ENCODE peak calls at places on chromosomes 16 and 17, in four cellular contexts. J is CD4-positive, alpha-beta memory T cell; S is psoas muscle; V is lower lobe of right lung. G is an unnamed sample.

GRCh38 chr17:75850928-75851692 is 4.0 kb downstream of the WBP2 start:
- DNase-seq in J (no peak), S (peak; percentile 80), V (no peak), G (peak; percentile 18)

GRCh38 chr17:5973410-5973809 is 96.8 kb upstream of the WSCD1 start:
- DNase-seq in J (no peak), S (no peak), V (no peak), G (no peak)

GRCh38 chr17:46023783-46024388 is 24.8 kb downstream of the STH start:
- DNase-seq in J (no peak), S (no peak), V (no peak), G (no peak)

GRCh38 chr17:44409309-44410028 is 20.0 kb upstream of the ITGA2B start:
- DNase-seq in J (no peak), S (no peak), V (no peak), G (no peak)

GRCh38 chr17:65290616-65291015 is 153.4 kb downstream of the RGS9 start:
- DNase-seq in J (no peak), S (no peak), V (no peak), G (no peak)

GRCh38 chr16:79485020-79485419 is 115.5 kb downstream of the MAF start:
- DNase-seq in J (no peak), S (no peak), V (no peak), G (no peak)

GRCh38 chr17:4956493-4957061 is 5.7 kb downstream of the ENO3 start:
- DNase-seq in J (no peak), S (peak; percentile 79), V (no peak), G (no peak)

GRCh38 chr17:42754782-42755181 is 6.2 kb upstream of the RAMP2 start:
- DNase-seq in J (no peak), S (peak; percentile 91), V (no peak), G (peak; percentile 51)

GRCh38 chr17:83194189-83194565 is 114.8 kb downstream of the METRNL start:
- DNase-seq in J (no peak), S (peak; percentile 47), V (peak; percentile 39), G (no peak)

GRCh38 chr16:28140788-28141618 is 70.8 kb downstream of the XPO6 start:
- DNase-seq in J (peak; percentile 95), S (no peak), V (peak; percentile 53), G (no peak)

GRCh38 chr17:16919663-16920627 is 52.0 kb downstream of the TNFRSF13B start:
- DNase-seq in J (no peak), S (peak; percentile 23), V (peak; percentile 21), G (no peak)

GRCh38 chr16:67241008-67241900 is 6.0 kb downstream of the FHOD1 start:
- DNase-seq in J (no peak), S (peak; percentile 95), V (peak; percentile 90), G (peak; percentile 78)

GRCh38 chr17:29710891-29711418 is 88.2 kb upstream of the CORO6 start:
- DNase-seq in J (no peak), S (no peak), V (no peak), G (peak; percentile 95)

GRCh38 chr17:32795339-32795979 is 81.5 kb downstream of the MYO1D start:
- DNase-seq in J (no peak), S (no peak), V (no peak), G (no peak)

GRCh38 chr17:34723875-34724274 is 144.5 kb downstream of the TMEM132E start:
- DNase-seq in J (no peak), S (no peak), V (no peak), G (no peak)

GRCh38 chr17:28141333-28141732 is 98.9 kb downstream of the NLK start:
- DNase-seq in J (no peak), S (no peak), V (no peak), G (no peak)

GRCh38 chr16:89006036-89006752 is 29.2 kb upstream of the CBFA2T3 start:
- DNase-seq in J (no peak), S (no peak), V (peak; percentile 41), G (no peak)

GRCh38 chr17:77470330-77470786 is 329.6 kb downstream of the SEC14L1 start:
- DNase-seq in J (no peak), S (no peak), V (no peak), G (no peak)

GRCh38 chr17:72525225-72525988 is 404.6 kb downstream of the SOX9 start:
- DNase-seq in J (no peak), S (no peak), V (no peak), G (no peak)

GRCh38 chr17:65064452-65065019 is 8.0 kb upstream of the GNA13 start:
- DNase-seq in J (no peak), S (no peak), V (no peak), G (peak; percentile 96)

GRCh38 chr16:20510323-20510722 is 59.0 kb downstream of the ACSM2A start:
- DNase-seq in J (no peak), S (no peak), V (no peak), G (no peak)

GRCh38 chr16:20504418-20504817 is 53.1 kb downstream of the ACSM2A start:
- DNase-seq in J (no peak), S (no peak), V (no peak), G (no peak)

DNA sequence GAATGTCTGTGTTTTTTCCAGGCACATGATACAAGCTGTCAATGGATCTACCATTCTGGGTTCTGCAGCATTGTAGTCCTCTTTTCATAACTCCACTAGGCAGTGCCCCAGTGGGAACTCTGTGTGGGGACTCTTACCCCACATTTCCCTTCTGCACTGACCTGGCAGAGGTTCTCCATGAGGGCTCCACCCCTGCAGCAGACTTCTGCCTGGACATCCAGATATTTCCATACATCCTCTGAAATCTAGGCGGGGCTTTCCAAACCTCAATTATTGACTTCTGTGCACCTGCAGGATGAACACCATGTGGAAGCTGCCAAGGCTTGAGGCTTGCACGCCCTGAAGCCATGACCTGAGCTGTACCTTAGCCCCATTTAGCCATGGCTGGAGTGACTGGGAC is 56.0 kb downstream of the ACSM2A start:
- DNase-seq in J (no peak), S (no peak), V (no peak), G (no peak)
- H3K9me3 ChIP-seq in J (no peaks in the 10 kb centered on the region), S (peaks cover 10% of the 10 kb centered on the region), V (peaks cover 10% of the 10 kb centered on the region), G (peaks cover 6% of the 10 kb centered on the region)

DNA sequence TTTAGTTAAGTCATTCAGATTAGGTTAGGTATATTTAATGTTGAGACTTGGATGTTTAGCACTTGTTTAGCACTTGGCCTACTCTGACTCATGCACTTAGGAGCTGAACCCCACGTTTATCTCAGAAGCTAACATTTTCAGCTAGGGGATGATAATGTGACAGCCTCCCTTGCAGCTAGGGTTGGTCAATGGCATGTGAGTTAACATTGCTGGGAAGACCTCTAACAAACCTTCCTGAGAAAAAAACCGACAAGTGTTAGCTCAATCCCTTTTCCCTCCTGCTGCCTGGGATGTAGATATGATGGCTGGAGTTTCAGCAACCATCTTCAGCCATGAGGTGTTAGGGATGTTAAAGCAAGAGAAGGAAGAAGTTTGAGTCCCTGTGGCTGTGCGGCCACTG is 185.0 kb upstream of the FOXF1 start:
- DNase-seq in J (no peak), S (no peak), V (no peak), G (no peak)
- H3K27me3 ChIP-seq in J (no peaks in the 10 kb centered on the region), S (no peaks in the 10 kb centered on the region), V (peaks cover 5% of the 10 kb centered on the region), G (no peaks in the 10 kb centered on the region)

GRCh38 chr16:63745456-63745855 is 1376.4 kb downstream of the CDH11 start:
- DNase-seq in J (no peak), S (no peak), V (no peak), G (no peak)
- H3K9me3 ChIP-seq in J (no peaks in the 10 kb centered on the region), S (no peaks in the 10 kb centered on the region), V (no peaks in the 10 kb centered on the region), G (peaks cover 6% of the 10 kb centered on the region)

GRCh38 chr17:10857976-10858375 is 20.1 kb upstream of the PIRT start:
- DNase-seq in J (no peak), S (no peak), V (no peak), G (no peak)
- H3K27me3 ChIP-seq in J (no peaks in the 10 kb centered on the region), S (no peaks in the 10 kb centered on the region), V (no peaks in the 10 kb centered on the region), G (no peaks in the 10 kb centered on the region)

GRCh38 chr16:35868630-35869029 is 2409.2 kb downstream of the TP53TG3F start:
- DNase-seq in J (no peak), S (no peak), V (no peak), G (no peak)
- H3K9me3 ChIP-seq in J (no peaks in the 10 kb centered on the region), S (no peaks in the 10 kb centered on the region), V (peaks cover 9% of the 10 kb centered on the region), G (peaks cover 24% of the 10 kb centered on the region)

DNA sequence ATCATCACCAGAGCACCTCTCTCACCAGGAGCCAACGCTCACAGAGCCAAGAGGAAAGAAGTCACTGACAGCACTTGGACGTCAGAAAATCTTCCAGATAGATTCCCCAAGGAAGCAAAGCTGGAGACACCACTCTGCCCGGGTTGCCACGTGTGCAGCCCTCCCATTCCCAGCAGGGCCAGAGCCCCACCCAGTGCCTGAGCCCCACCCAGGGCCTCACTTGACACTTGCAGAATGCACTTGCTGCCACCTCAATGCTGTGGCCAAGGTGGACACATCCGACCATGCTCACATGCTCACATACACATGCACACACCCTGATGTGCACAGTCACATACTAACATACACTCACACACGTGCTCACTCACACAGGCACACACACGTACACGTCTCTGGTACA is 240.7 kb downstream of the RBFOX3 start:
- DNase-seq in J (no peak), S (peak; percentile 23), V (no peak), G (no peak)
- H3K27me3 ChIP-seq in J (no peaks in the 10 kb centered on the region), S (no peaks in the 10 kb centered on the region), V (peaks cover 44% of the 10 kb centered on the region), G (peaks cover 5% of the 10 kb centered on the region)

G was measured in mammary epithelial cell.